ENCODE peak calls at places on chromosome 11, in ten cellular contexts. N is tibial artery; C is cardiac muscle cell; A is fibroblast of mammary gland; E is AG10803; Z is body of pancreas; O is psoas muscle; U is Jurkat, Clone E6-1; D is CD4-positive, CD25-positive, alpha-beta regulatory T cell; H is IMR-90. I is an unnamed sample.

GRCh38 chr11:19802773-19803293 is 90.2 kb downstream of the NAV2 start:
- DNase-seq in N (no peak), C (no peak), A (no peak), E (no peak), Z (no peak), O (no peak), U (no peak), D (no peak), H (peak; percentile 48), I (no peak)

GRCh38 chr11:134561348-134561720 is 149.3 kb upstream of the B3GAT1 start:
- DNase-seq in N (peak; percentile 25), C (no peak), A (no peak), E (no peak), Z (no peak), O (no peak), U (no peak), D (no peak), H (no peak), I (no peak)

GRCh38 chr11:19116315-19116970 is 525 bp upstream of the ZDHHC13 start:
- DNase-seq in N (no peak), C (no peak), A (no peak), E (no peak), Z (no peak), O (no peak), U (no peak), D (no peak), H (no peak), I (no peak)

GRCh38 chr11:78806214-78807004 is 231.7 kb upstream of the NARS2 start:
- DNase-seq in N (no peak), C (no peak), A (peak; percentile 83), E (peak; percentile 28), Z (peak; percentile 40), O (peak; percentile 41), U (no peak), D (no peak), H (no peak), I (no peak)

GRCh38 chr11:117693344-117693743 is 103.7 kb downstream of the DSCAML1 start:
- DNase-seq in N (no peak), C (no peak), A (no peak), E (no peak), Z (no peak), O (no peak), U (no peak), D (no peak), H (no peak), I (no peak)

GRCh38 chr11:115912484-115912945 is 408.3 kb upstream of the CADM1 start:
- DNase-seq in N (no peak), C (peak; percentile 42), A (no peak), E (no peak), Z (no peak), O (no peak), U (no peak), D (peak; percentile 7), H (peak; percentile 25), I (no peak)

GRCh38 chr11:102202972-102203371 is 92.7 kb downstream of the YAP1 start:
- DNase-seq in N (no peak), C (no peak), A (no peak), E (no peak), Z (no peak), O (no peak), U (no peak), D (no peak), H (no peak), I (no peak)

GRCh38 chr11:10400856-10401255 is 54.2 kb upstream of the AMPD3 start:
- DNase-seq in N (no peak), C (no peak), A (no peak), E (no peak), Z (no peak), O (no peak), U (no peak), D (no peak), H (peak; percentile 21), I (no peak)

GRCh38 chr11:56841210-56841810 is 92.8 kb upstream of the OR9G4 start:
- DNase-seq in N (no peak), C (peak; percentile 79), A (peak; percentile 67), E (peak; percentile 62), Z (peak; percentile 48), O (peak; percentile 38), U (peak; percentile 56), D (peak; percentile 40), H (peak; percentile 56), I (peak; percentile 56)

GRCh38 chr11:9276571-9276970 is 11.4 kb upstream of the DENND5A start:
- DNase-seq in N (peak; percentile 13), C (no peak), A (no peak), E (no peak), Z (no peak), O (no peak), U (no peak), D (no peak), H (no peak), I (no peak)

GRCh38 chr11:60003729-60004128 is 13.3 kb upstream of the OOSP4B start:
- DNase-seq in N (no peak), C (no peak), A (no peak), E (no peak), Z (no peak), O (no peak), U (no peak), D (no peak), H (no peak), I (no peak)
- H3K4me3 ChIP-seq in N (no peak overlapping the region), C (no peak overlapping the region), A (no peak overlapping the region), E (no peak overlapping the region), Z (no peak overlapping the region), O (no peak overlapping the region), U (no peak overlapping the region), D (no peak overlapping the region), H (no peak overlapping the region), I (no peak overlapping the region)

DNA sequence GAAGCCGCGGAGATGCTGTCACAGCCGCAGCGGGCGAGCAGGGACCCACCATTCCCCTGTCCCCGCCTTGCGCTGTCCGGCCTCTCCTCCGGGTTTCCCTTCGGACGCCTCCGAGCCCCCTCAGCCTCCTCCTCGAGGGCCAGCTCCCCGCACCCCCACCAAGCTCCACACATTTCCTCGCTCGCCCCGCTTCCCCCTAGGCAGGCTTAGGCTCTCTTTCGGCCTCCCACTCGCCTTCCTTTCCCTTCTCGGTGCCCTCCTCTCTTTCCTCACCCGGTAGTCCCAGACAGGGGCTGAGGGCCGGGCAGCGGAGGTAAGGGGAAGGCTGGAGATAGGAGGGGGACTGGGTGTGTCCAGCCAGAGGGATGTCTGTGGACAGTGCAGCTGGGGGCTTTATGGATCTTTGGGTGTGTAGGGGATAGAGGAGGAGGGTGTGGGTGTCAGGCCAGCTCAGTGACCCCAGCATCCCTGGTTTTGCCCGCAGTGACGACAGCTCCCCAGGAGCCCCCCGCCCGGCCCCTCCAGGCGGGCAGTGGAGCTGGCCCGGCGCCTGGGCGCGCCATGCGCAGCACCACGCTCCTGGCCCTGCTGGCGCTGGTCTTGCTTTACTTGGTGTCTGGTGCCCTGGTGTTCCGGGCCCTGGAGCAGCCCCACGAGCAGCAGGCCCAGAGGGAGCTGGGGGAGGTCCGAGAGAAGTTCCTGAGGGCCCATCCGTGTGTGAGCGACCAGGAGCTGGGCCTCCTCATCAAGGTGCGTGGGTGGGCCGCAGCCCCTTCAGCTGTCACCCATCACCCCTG is 1.6 kb downstream of the KCNK4 start:
- DNase-seq in N (no peak), C (no peak), A (no peak), E (no peak), Z (no peak), O (no peak), U (no peak), D (no peak), H (no peak), I (no peak)
- H3K4me3 ChIP-seq in N (peak overlapping the region; percentile 40), C (peak overlapping the region; percentile 18), A (no peak overlapping the region), E (peak overlapping the region; percentile 15), Z (no peak overlapping the region), O (peak overlapping the region; percentile 58), U (no peak overlapping the region), D (no peak overlapping the region), H (peak overlapping the region; percentile 24), I (peak overlapping the region; percentile 23)

GRCh38 chr11:71251761-71252433 is 480 bp downstream of the SHANK2 start:
- DNase-seq in N (no peak), C (peak; percentile 73), A (no peak), E (no peak), Z (peak; percentile 64), O (no peak), U (no peak), D (no peak), H (no peak), I (no peak)
- H3K4me3 ChIP-seq in N (peak overlapping the region; percentile 48), C (peak overlapping the region; percentile 60), A (peak overlapping the region; percentile 59), E (peak overlapping the region; percentile 38), Z (peak overlapping the region; percentile 59), O (peak overlapping the region; percentile 50), U (no peak overlapping the region), D (no peak overlapping the region), H (peak overlapping the region; percentile 62), I (peak overlapping the region; percentile 66)

GRCh38 chr11:65786008-65786785 is 666 bp upstream of the OVOL1 start:
- DNase-seq in N (no peak), C (no peak), A (no peak), E (no peak), Z (peak; percentile 45), O (peak; percentile 56), U (no peak), D (no peak), H (no peak), I (no peak)

GRCh38 chr11:65788801-65789200 is 1.9 kb downstream of the OVOL1 start:
- DNase-seq in N (no peak), C (no peak), A (no peak), E (no peak), Z (no peak), O (peak; percentile 15), U (no peak), D (no peak), H (no peak), I (no peak)

GRCh38 chr11:65787649-65788622 is 1.1 kb downstream of the OVOL1 start:
- DNase-seq in N (no peak), C (peak; percentile 29), A (no peak), E (no peak), Z (peak; percentile 37), O (peak; percentile 30), U (no peak), D (no peak), H (no peak), I (no peak)

GRCh38 chr11:65785329-65786007 is 1.4 kb upstream of the OVOL1 start:
- DNase-seq in N (no peak), C (no peak), A (no peak), E (no peak), Z (no peak), O (no peak), U (no peak), D (peak; percentile 25), H (no peak), I (no peak)

GRCh38 chr11:65786786-65787636 is at the start of gene OVOL1:
- DNase-seq in N (no peak), C (no peak), A (no peak), E (no peak), Z (peak; percentile 91), O (peak; percentile 45), U (no peak), D (no peak), H (no peak), I (no peak)
- H3K4me3 ChIP-seq in N (peak within 1 kb of the TSS; percentile 40), C (peak within 1 kb of the TSS; percentile 20), A (no peak within 1 kb of the TSS), E (no peak within 1 kb of the TSS), Z (peak within 1 kb of the TSS; percentile 22), O (peak within 1 kb of the TSS; percentile 47), U (no peak within 1 kb of the TSS), D (no peak within 1 kb of the TSS), H (no peak within 1 kb of the TSS), I (no peak within 1 kb of the TSS)

GRCh38 chr11:65916391-65916790 is 2.5 kb downstream of the C11orf68 start:
- DNase-seq in N (no peak), C (no peak), A (no peak), E (no peak), Z (no peak), O (no peak), U (no peak), D (no peak), H (no peak), I (no peak)
- H3K4me3 ChIP-seq in N (peak overlapping the region; percentile 87), C (no peak overlapping the region), A (peak overlapping the region; percentile 85), E (peak overlapping the region; percentile 93), Z (no peak overlapping the region), O (peak overlapping the region; percentile 100), U (no peak overlapping the region), D (no peak overlapping the region), H (peak overlapping the region; percentile 10), I (peak overlapping the region; percentile 18)

GRCh38 chr11:124753207-124753606 is 1.2 kb upstream of the VSIG2 start:
- DNase-seq in N (no peak), C (no peak), A (no peak), E (no peak), Z (no peak), O (no peak), U (no peak), D (no peak), H (no peak), I (no peak)
- H3K4me3 ChIP-seq in N (no peak overlapping the region), C (no peak overlapping the region), A (no peak overlapping the region), E (no peak overlapping the region), Z (no peak overlapping the region), O (no peak overlapping the region), U (no peak overlapping the region), D (no peak overlapping the region), H (no peak overlapping the region), I (no peak overlapping the region)